ENCODE peak calls at places on chromosomes 5 and 9, in five cellular contexts. Q is NCI-H774; R is activated CD8-positive, alpha-beta memory T cell treated with anti-CD3 and anti-CD28 coated beads, Interleukin-2, amount 50 U/mL, for 4 hours; J is A549; Z is ELR. D is an unnamed sample.

GRCh38 chr9:19643875-19644274 is 145.0 kb downstream of the SLC24A2 start:
- DNase-seq in Q (no peak), R (no peak), J (no peak), Z (no peak), D (no peak)

GRCh38 chr5:97986069-97986468 is 787.4 kb upstream of the RGMB start:
- DNase-seq in Q (no peak), R (no peak), J (no peak), Z (peak; percentile 95), D (no peak)

GRCh38 chr9:121156263-121156731 is 45.4 kb downstream of the RAB14 start:
- DNase-seq in Q (no peak), R (no peak), J (no peak), Z (peak; percentile 58), D (no peak)

GRCh38 chr5:157479166-157479565 is 19.2 kb downstream of the NIPAL4 start:
- DNase-seq in Q (no peak), R (no peak), J (no peak), Z (peak; percentile 23), D (no peak)

GRCh38 chr5:177595026-177595585 is 3.1 kb downstream of the TMED9 start:
- DNase-seq in Q (no peak), R (no peak), J (no peak), Z (no peak), D (no peak)

GRCh38 chr5:15510092-15510491 is 10.1 kb downstream of the FBXL7 start:
- DNase-seq in Q (no peak), R (no peak), J (no peak), Z (no peak), D (no peak)

GRCh38 chr9:30201024-30201423 is 2183.4 kb upstream of the ACO1 start:
- DNase-seq in Q (no peak), R (no peak), J (no peak), Z (no peak), D (no peak)

GRCh38 chr5:20000416-20000815 is 12.4 kb upstream of the CDH18 start:
- DNase-seq in Q (no peak), R (no peak), J (no peak), Z (no peak), D (no peak)

GRCh38 chr5:77065256-77065655 is 21.8 kb downstream of the ZBED3 start:
- DNase-seq in Q (no peak), R (no peak), J (no peak), Z (no peak), D (no peak)

GRCh38 chr5:84287964-84288363 is 96.7 kb downstream of the EDIL3 start:
- DNase-seq in Q (no peak), R (no peak), J (peak; percentile 44), Z (peak; percentile 83), D (no peak)

GRCh38 chr9:114653556-114654159 is 3.9 kb downstream of the TEX53 start:
- DNase-seq in Q (peak; percentile 61), R (peak; percentile 79), J (peak; percentile 72), Z (peak; percentile 83), D (peak; percentile 72)

GRCh38 chr9:128188209-128188608 is 3.2 kb downstream of the CIZ1 start:
- DNase-seq in Q (no peak), R (no peak), J (no peak), Z (peak; percentile 31), D (no peak)

GRCh38 chr9:18893051-18893450 is 140.0 kb downstream of the SAXO1 start:
- DNase-seq in Q (no peak), R (no peak), J (no peak), Z (no peak), D (no peak)

GRCh38 chr9:112761912-112762651 is 11.5 kb downstream of the SNX30 start:
- DNase-seq in Q (no peak), R (no peak), J (no peak), Z (peak; percentile 87), D (no peak)

GRCh38 chr9:87592554-87593394 is 95.1 kb downstream of the DAPK1 start:
- DNase-seq in Q (no peak), R (no peak), J (no peak), Z (peak; percentile 42), D (no peak)

GRCh38 chr5:14406554-14406849 is 175.1 kb upstream of the OTULINL start:
- DNase-seq in Q (no peak), R (no peak), J (no peak), Z (peak; percentile 98), D (no peak)

GRCh38 chr5:109676920-109677319 is 12.8 kb upstream of the MAN2A1 start:
- DNase-seq in Q (no peak), R (no peak), J (no peak), Z (no peak), D (no peak)

GRCh38 chr5:146345578-146346366 is 7.1 kb downstream of the POU4F3 start:
- DNase-seq in Q (no peak), R (no peak), J (no peak), Z (no peak), D (no peak)

GRCh38 chr5:118548761-118549160 is 439.6 kb downstream of the DTWD2 start:
- DNase-seq in Q (no peak), R (no peak), J (no peak), Z (no peak), D (no peak)

GRCh38 chr5:83029912-83030311 is 47.3 kb downstream of the TMEM167A start:
- DNase-seq in Q (no peak), R (no peak), J (peak; percentile 29), Z (peak; percentile 18), D (no peak)

D was measured in activated T-cell treated with anti-CD3 and anti-CD28 coated beads, Interleukin-2, amount 50 U/mL, for 1 hour.